ENCODE peak calls at places on chromosomes 11 and 22, in nine cellular contexts. U is stimulated activated CD4-positive, alpha-beta T cell treated with anti-CD3 and anti-CD28 coated beads, Interleukin-1b, Interleukin-23, amount 100 ng/mL, for 24 hours; Q is left colon; W is activated CD4-positive, CD25-positive, alpha-beta regulatory T cell treated with anti-CD3 and anti-CD28 coated beads, Interleukin-2, amount 50 U/mL, for 16 hours; P is HFF-Myc; N is activated T-cell treated with anti-CD3 and anti-CD28 coated beads for 48 hours; I is foreskin melanocyte; L is pulmonary artery endothelial cell; J is tibial artery. Z is an unnamed sample.

GRCh38 chr11:8905528-8906165 is 5.3 kb upstream of the AKIP1 start:
- DNase-seq in U (no peak), Q (no peak), W (no peak), P (no peak), N (no peak), I (peak; percentile 32), L (no peak), J (no peak), Z (no peak)

GRCh38 chr11:62708423-62709261 is 1.2 kb downstream of the GNG3 start:
- DNase-seq in U (no peak), Q (peak; percentile 55), W (peak; percentile 10), P (no peak), N (peak; percentile 32), I (no peak), L (no peak), J (peak; percentile 72), Z (no peak)

GRCh38 chr22:20553947-20554741 is 46.7 kb downstream of the MED15 start:
- DNase-seq in U (no peak), Q (peak; percentile 9), W (no peak), P (no peak), N (no peak), I (no peak), L (no peak), J (no peak), Z (no peak)

GRCh38 chr22:45235101-45235777 is 5.5 kb downstream of the KIAA0930 start:
- DNase-seq in U (no peak), Q (no peak), W (no peak), P (no peak), N (no peak), I (peak; percentile 35), L (no peak), J (no peak), Z (no peak)

GRCh38 chr11:64500176-64501013 is 90.6 kb upstream of the SLC22A12 start:
- DNase-seq in U (no peak), Q (no peak), W (no peak), P (no peak), N (no peak), I (no peak), L (no peak), J (no peak), Z (peak; percentile 4)

GRCh38 chr22:25357606-25358420 is 138.4 kb downstream of the CRYBB2 start:
- DNase-seq in U (no peak), Q (no peak), W (no peak), P (no peak), N (no peak), I (no peak), L (no peak), J (peak; percentile 38), Z (no peak)

GRCh38 chr11:64918056-64918455 is 1.0 kb upstream of the ATG2A start:
- DNase-seq in U (no peak), Q (no peak), W (no peak), P (peak; percentile 17), N (no peak), I (peak; percentile 89), L (no peak), J (no peak), Z (no peak)

GRCh38 chr11:76825726-76826396 is 34.9 kb upstream of the ACER3 start:
- DNase-seq in U (no peak), Q (no peak), W (no peak), P (no peak), N (no peak), I (no peak), L (no peak), J (no peak), Z (no peak)

GRCh38 chr11:1890856-1891830 is 552 bp downstream of the PRR33 start:
- DNase-seq in U (no peak), Q (no peak), W (no peak), P (no peak), N (no peak), I (no peak), L (no peak), J (no peak), Z (no peak)

GRCh38 chr11:101003468-101003867 is 126.1 kb downstream of the PGR start:
- DNase-seq in U (no peak), Q (no peak), W (no peak), P (no peak), N (no peak), I (no peak), L (no peak), J (no peak), Z (peak; percentile 18)

GRCh38 chr22:32729368-32729767 is 72.1 kb upstream of the TIMP3 start:
- DNase-seq in U (no peak), Q (no peak), W (no peak), P (no peak), N (no peak), I (no peak), L (no peak), J (no peak), Z (no peak)

GRCh38 chr22:30519842-30520425 is 14.4 kb upstream of the SEC14L4 start:
- DNase-seq in U (no peak), Q (no peak), W (no peak), P (no peak), N (no peak), I (no peak), L (no peak), J (no peak), Z (no peak)